ENCODE peak calls at places on chromosome 19, in eight cellular contexts. Y, Z, R, C, D, G, S and E are unnamed samples.

GRCh38 chr19:16594681-16595091 is 22.5 kb upstream of the SLC35E1 start:
- DNase-seq in Y (no peak), Z (no peak), R (no peak), C (no peak), D (no peak), G (no peak), S (no peak), E (no peak)

GRCh38 chr19:38538793-38539528 is 78.8 kb downstream of the MAP4K1 start:
- DNase-seq in Y (no peak), Z (no peak), R (no peak), C (no peak), D (no peak), G (no peak), S (no peak), E (no peak)

GRCh38 chr19:55386515-55386947 is 799 bp downstream of the RPL28 start:
- DNase-seq in Y (no peak), Z (no peak), R (no peak), C (no peak), D (no peak), G (no peak), S (no peak), E (no peak)

GRCh38 chr19:27833031-27833430 is 1379.9 kb downstream of the UQCRFS1 start:
- DNase-seq in Y (peak; percentile 7), Z (no peak), R (no peak), C (no peak), D (no peak), G (no peak), S (no peak), E (no peak)

GRCh38 chr19:34662919-34663318 is 14.0 kb downstream of the SCGB2B2 start:
- DNase-seq in Y (peak; percentile 22), Z (no peak), R (no peak), C (peak; percentile 60), D (no peak), G (peak; percentile 12), S (no peak), E (no peak)

GRCh38 chr19:17872251-17873001 is 681 bp downstream of the SLC5A5 start:
- DNase-seq in Y (no peak), Z (no peak), R (no peak), C (no peak), D (no peak), G (no peak), S (no peak), E (no peak)

GRCh38 chr19:32773126-32773525 is 53.6 kb downstream of the TDRD12 start:
- DNase-seq in Y (no peak), Z (peak; percentile 14), R (no peak), C (no peak), D (no peak), G (peak; percentile 28), S (no peak), E (no peak)

GRCh38 chr19:34041922-34042521 is 130.3 kb upstream of the LSM14A start:
- DNase-seq in Y (peak; percentile 62), Z (no peak), R (peak; percentile 77), C (peak; percentile 91), D (peak; percentile 37), G (peak; percentile 52), S (peak; percentile 63), E (peak; percentile 77)

GRCh38 chr19:17346109-17346671 is 8.8 kb downstream of the GTPBP3 start:
- DNase-seq in Y (peak; percentile 73), Z (no peak), R (peak; percentile 85), C (peak; percentile 92), D (no peak), G (peak; percentile 38), S (peak; percentile 82), E (peak; percentile 89)

GRCh38 chr19:37986048-37986750 is 79.2 kb downstream of the SIPA1L3 start:
- DNase-seq in Y (no peak), Z (no peak), R (no peak), C (no peak), D (no peak), G (no peak), S (no peak), E (no peak)

GRCh38 chr19:10408511-10409291 is 5.4 kb upstream of the CDC37 start:
- DNase-seq in Y (no peak), Z (no peak), R (peak; percentile 65), C (no peak), D (no peak), G (no peak), S (peak; percentile 62), E (no peak)

GRCh38 chr19:38142176-38143035 is 81.6 kb downstream of the DPF1 start:
- DNase-seq in Y (peak; percentile 52), Z (no peak), R (peak; percentile 84), C (peak; percentile 87), D (no peak), G (peak; percentile 31), S (peak; percentile 15), E (peak; percentile 78)

GRCh38 chr19:28943651-28944050 is 269.3 kb downstream of the UQCRFS1 start:
- DNase-seq in Y (no peak), Z (no peak), R (no peak), C (peak; percentile 45), D (no peak), G (no peak), S (no peak), E (no peak)

GRCh38 chr19:8310342-8311055 is 2.3 kb upstream of the CD320 start:
- DNase-seq in Y (no peak), Z (no peak), R (peak; percentile 6), C (peak; percentile 4), D (no peak), G (peak; percentile 0), S (peak; percentile 7), E (no peak)

GRCh38 chr19:48085904-48086864 is 24.4 kb downstream of the PLA2G4C start:
- DNase-seq in Y (no peak), Z (no peak), R (no peak), C (peak; percentile 34), D (no peak), G (no peak), S (no peak), E (no peak)
- TF ChIP-seq CTCF in Y (no peak), Z (no peak), R (no peak), C (no peak), D (no peak), G (peak; percentile 27), S (no peak), E (no peak)

GRCh38 chr19:3863648-3864047 is 5.2 kb downstream of the ZFR2 start:
- DNase-seq in Y (no peak), Z (no peak), R (no peak), C (no peak), D (no peak), G (no peak), S (no peak), E (no peak)

GRCh38 chr19:3867971-3868769 is 668 bp downstream of the ZFR2 start:
- DNase-seq in Y (no peak), Z (no peak), R (no peak), C (peak; percentile 41), D (no peak), G (no peak), S (no peak), E (no peak)

GRCh38 chr19:3866798-3867638 is 1.8 kb downstream of the ZFR2 start:
- DNase-seq in Y (no peak), Z (no peak), R (no peak), C (no peak), D (no peak), G (no peak), S (no peak), E (no peak)

GRCh38 chr19:3860499-3860898 is 8.3 kb downstream of the ZFR2 start:
- DNase-seq in Y (no peak), Z (no peak), R (no peak), C (no peak), D (no peak), G (no peak), S (no peak), E (no peak)

DNA sequence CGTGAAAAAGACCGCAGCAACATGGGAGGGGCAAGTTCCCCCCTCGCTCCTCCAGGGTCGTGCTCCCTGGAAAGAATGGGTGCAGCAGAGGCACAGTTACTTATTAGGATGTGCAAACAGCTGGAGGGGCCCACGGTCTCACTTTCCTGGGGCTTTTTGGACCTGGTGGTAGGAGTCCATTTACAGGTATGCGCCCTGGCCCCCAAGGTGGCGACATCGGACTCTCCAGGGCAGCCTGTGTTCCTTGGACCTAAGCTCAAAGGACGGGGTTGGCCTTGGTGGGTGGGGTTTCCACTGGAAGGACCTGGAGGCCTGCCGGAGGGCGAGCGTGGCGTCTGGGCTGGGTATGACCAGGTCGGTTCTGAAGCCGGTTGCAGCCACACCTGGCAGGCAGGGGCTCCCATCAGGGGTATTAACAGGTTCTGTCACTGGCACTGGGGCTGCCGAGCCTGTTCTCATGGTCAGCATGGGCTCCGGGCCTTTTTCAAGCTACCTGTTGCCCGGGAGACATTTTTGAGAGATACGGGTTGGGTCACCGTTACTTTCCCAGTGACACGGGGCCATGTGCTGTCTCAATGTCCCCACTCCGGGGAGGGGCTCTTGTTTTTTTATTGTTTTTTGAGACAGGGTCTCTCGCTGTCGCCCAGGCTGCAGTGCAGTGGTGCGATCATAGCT is 5.9 kb downstream of the ZFR2 start:
- DNase-seq in Y (no peak), Z (no peak), R (no peak), C (peak; percentile 18), D (no peak), G (no peak), S (no peak), E (no peak)
- TF ChIP-seq CTCF in Y (no peak), Z (no peak), R (no peak), C (no peak), D (no peak), G (no peak), S (no peak), E (no peak)

GRCh38 chr19:843180-843835 is 2.5 kb downstream of the PRTN3 start:
- DNase-seq in Y (no peak), Z (no peak), R (no peak), C (peak; percentile 62), D (no peak), G (no peak), S (no peak), E (peak; percentile 76)
- TF ChIP-seq CTCF in Y (peak; percentile 3), Z (no peak), R (no peak), C (no peak), D (no peak), G (peak; percentile 8), S (no peak), E (no peak)

GRCh38 chr19:47186337-47187022 is 44.5 kb downstream of the BBC3 start:
- DNase-seq in Y (no peak), Z (no peak), R (no peak), C (no peak), D (no peak), G (no peak), S (peak; percentile 30), E (no peak)
- TF ChIP-seq CTCF in Y (no peak), Z (no peak), R (no peak), C (no peak), D (no peak), G (no peak), S (no peak), E (no peak)